ENCODE peak calls at places on chromosomes 7 and 10, in eight cellular contexts. B, N, C, Z, T, R, V and P are unnamed samples.

GRCh38 chr7:43211693-43212092 is 99.2 kb downstream of the HECW1 start:
- DNase-seq in N (no peak), C (no peak), V (no peak), T (no peak), Z (no peak), B (no peak), R (no peak), P (no peak)

GRCh38 chr10:110153396-110153795 is 54.0 kb upstream of the MXI1 start:
- DNase-seq in B (no peak), C (no peak), Z (peak), T (no peak), N (no peak), R (no peak), V (no peak), P (no peak)

GRCh38 chr7:122883049-122883670 is 3.1 kb downstream of the CADPS2 start:
- DNase-seq in Z (no peak), C (no peak), R (no peak), N (no peak), B (no peak), T (no peak), V (peak), P (no peak)

GRCh38 chr7:151731022-151731441 is 145.9 kb downstream of the PRKAG2 start:
- DNase-seq in T (no peak), R (no peak), V (no peak), B (no peak), C (no peak), N (no peak), Z (no peak), P (no peak)

GRCh38 chr10:119111968-119112515 is 8.1 kb downstream of the DENND10 start:
- DNase-seq in Z (no peak), N (no peak), C (no peak), B (no peak), T (no peak), R (no peak), V (peak), P (no peak)

GRCh38 chr7:48130658-48131108 is 40.6 kb upstream of the ABCA13 start:
- DNase-seq in N (no peak), V (peak), C (peak), B (no peak), R (no peak), T (no peak), Z (no peak), P (peak)

GRCh38 chr7:40937879-40938278 is 765.0 kb downstream of the INHBA start:
- DNase-seq in R (no peak), C (no peak), B (no peak), Z (no peak), V (no peak), T (no peak), N (no peak), P (no peak)

GRCh38 chr10:5509236-5509635 is 9.9 kb upstream of the CALML5 start:
- DNase-seq in N (no peak), V (no peak), R (no peak), T (no peak), Z (no peak), B (no peak), C (no peak), P (peak)

GRCh38 chr7:12092499-12093130 is 118.5 kb upstream of the TMEM106B start:
- DNase-seq in N (peak), R (no peak), B (no peak), V (no peak), T (no peak), C (no peak), Z (no peak), P (peak)

GRCh38 chr7:6495597-6496262 is 48.0 kb upstream of the DAGLB start:
- DNase-seq in C (no peak), V (no peak), B (no peak), Z (no peak), T (no peak), N (no peak), R (no peak), P (peak)

GRCh38 chr10:11014671-11015141 is 3.0 kb upstream of the CELF2 start:
- DNase-seq in B (no peak), R (no peak), N (no peak), C (no peak), V (no peak), T (no peak), Z (no peak), P (no peak)

GRCh38 chr10:45418859-45419672 is 45.0 kb downstream of the ALOX5 start:
- DNase-seq in V (peak), Z (no peak), T (peak), B (peak), N (no peak), R (no peak), C (peak), P (peak)

GRCh38 chr10:33521062-33521461 is 186.6 kb upstream of the NRP1 start:
- DNase-seq in C (no peak), V (no peak), Z (no peak), R (no peak), T (no peak), N (no peak), B (no peak), P (no peak)